ENCODE peak calls at places on chromosomes 6 and 20, in six cellular contexts. U is COR-L47, C is anterior cingulate cortex, T is RCC 7860, Z is NCI-H2107, X is ELR. F is an unnamed sample.

GRCh38 chr6:139538366-139538765 is 163.9 kb upstream of the CITED2 start:
- DNase-seq in T (no peak), Z (no peak), C (no peak), U (no peak), X (peak), F (no peak)

GRCh38 chr6:105981002-105981887 is 104.9 kb upstream of the PRDM1 start:
- DNase-seq in C (no peak), X (no peak), U (no peak), Z (no peak), T (no peak), F (no peak)

GRCh38 chr6:45572833-45573232 is 195.1 kb upstream of the SUPT3H start:
- DNase-seq in X (no peak), U (no peak), Z (no peak), C (no peak), T (no peak), F (no peak)

GRCh38 chr6:13453771-13454251 is 33.6 kb downstream of the GFOD1 start:
- DNase-seq in X (peak), C (no peak), T (peak), Z (peak), U (peak), F (peak)

GRCh38 chr20:33370296-33370695 is 31.0 kb downstream of the CDK5RAP1 start:
- DNase-seq in C (no peak), U (no peak), Z (peak), X (peak), T (peak), F (peak)

GRCh38 chr6:158184598-158184997 is 16.4 kb downstream of the GTF2H5 start:
- DNase-seq in T (no peak), U (no peak), Z (no peak), C (no peak), X (no peak), F (no peak)

GRCh38 chr6:71072508-71072907 is 115.6 kb upstream of the B3GAT2 start:
- DNase-seq in U (no peak), Z (no peak), C (no peak), T (no peak), X (no peak), F (no peak)

GRCh38 chr6:160358225-160359119 is 10.3 kb downstream of the SLC22A3 start:
- DNase-seq in C (no peak), X (peak), Z (no peak), U (no peak), T (no peak), F (no peak)

GRCh38 chr6:44221291-44221960 is 2.0 kb upstream of the SLC29A1 start:
- DNase-seq in X (peak), U (peak), C (peak), Z (peak), T (peak), F (peak)

GRCh38 chr6:15453186-15453585 is 207.3 kb downstream of the JARID2 start:
- DNase-seq in T (no peak), Z (no peak), U (no peak), C (no peak), X (no peak), F (no peak)

GRCh38 chr6:42766163-42766670 is 15.6 kb upstream of the BICRAL start:
- DNase-seq in C (no peak), X (peak), T (peak), Z (no peak), U (no peak), F (peak)

GRCh38 chr6:8065519-8065911 is 1.3 kb upstream of the BLOC1S5 start:
- DNase-seq in T (no peak), C (no peak), X (no peak), Z (no peak), U (no peak), F (no peak)

GRCh38 chr6:53112404-53112803 is 36.2 kb downstream of the GCM1 start:
- DNase-seq in Z (no peak), X (no peak), T (peak), C (no peak), U (peak), F (peak)

GRCh38 chr20:51565298-51565697 is 22.8 kb upstream of the NFATC2 start:
- DNase-seq in U (no peak), T (no peak), Z (no peak), X (no peak), C (no peak), F (no peak)